ENCODE peak calls at places on chromosome 19, in nine cellular contexts. One of them, this sample, is unnamed.

GRCh38 chr19:510606-511100 is 3.4 kb downstream of the TPGS1 start:
- DNase-seq in activated naive CD8-positive, alpha-beta T cell treated with anti-CD3 and anti-CD28 coated beads, Interleukin-2, amount 50 U/mL, for 24 hours: peak; percentile 96
- DNase-seq in esophagus squamous epithelium: peak; percentile 40
- DNase-seq in hippocampal formation: peak; percentile 65
- DNase-seq in glutamatergic neuron: peak; percentile 95
- DNase-seq in progenitor cell of endocrine pancreas: peak; percentile 89
- DNase-seq in HS-5: no peak
- DNase-seq in RWPE2: no peak
- DNase-seq in body of pancreas: peak; percentile 73
- DNase-seq in this sample: peak; percentile 70

GRCh38 chr19:928471-929259 is 2.8 kb downstream of the ARID3A start:
- DNase-seq in activated naive CD8-positive, alpha-beta T cell treated with anti-CD3 and anti-CD28 coated beads, Interleukin-2, amount 50 U/mL, for 24 hours: no peak
- DNase-seq in esophagus squamous epithelium: no peak
- DNase-seq in hippocampal formation: no peak
- DNase-seq in glutamatergic neuron: no peak
- DNase-seq in progenitor cell of endocrine pancreas: no peak
- DNase-seq in HS-5: no peak
- DNase-seq in RWPE2: peak; percentile 44
- DNase-seq in body of pancreas: no peak
- DNase-seq in this sample: no peak

GRCh38 chr19:52669586-52669985 is 31.4 kb upstream of the ZNF83 start:
- DNase-seq in activated naive CD8-positive, alpha-beta T cell treated with anti-CD3 and anti-CD28 coated beads, Interleukin-2, amount 50 U/mL, for 24 hours: no peak
- DNase-seq in esophagus squamous epithelium: no peak
- DNase-seq in hippocampal formation: no peak
- DNase-seq in glutamatergic neuron: no peak
- DNase-seq in progenitor cell of endocrine pancreas: no peak
- DNase-seq in HS-5: no peak
- DNase-seq in RWPE2: no peak
- DNase-seq in body of pancreas: no peak
- DNase-seq in this sample: no peak

GRCh38 chr19:55340144-55340783 is 588 bp downstream of the KMT5C start:
- DNase-seq in activated naive CD8-positive, alpha-beta T cell treated with anti-CD3 and anti-CD28 coated beads, Interleukin-2, amount 50 U/mL, for 24 hours: peak; percentile 46
- DNase-seq in esophagus squamous epithelium: no peak
- DNase-seq in hippocampal formation: no peak
- DNase-seq in glutamatergic neuron: peak; percentile 54
- DNase-seq in progenitor cell of endocrine pancreas: peak; percentile 29
- DNase-seq in HS-5: no peak
- DNase-seq in RWPE2: no peak
- DNase-seq in body of pancreas: peak; percentile 38
- DNase-seq in this sample: no peak

GRCh38 chr19:44626067-44626624 is 12.8 kb downstream of the IGSF23 start:
- DNase-seq in activated naive CD8-positive, alpha-beta T cell treated with anti-CD3 and anti-CD28 coated beads, Interleukin-2, amount 50 U/mL, for 24 hours: no peak
- DNase-seq in esophagus squamous epithelium: no peak
- DNase-seq in hippocampal formation: no peak
- DNase-seq in glutamatergic neuron: no peak
- DNase-seq in progenitor cell of endocrine pancreas: no peak
- DNase-seq in HS-5: peak; percentile 99
- DNase-seq in RWPE2: peak; percentile 88
- DNase-seq in body of pancreas: peak; percentile 79
- DNase-seq in this sample: no peak

GRCh38 chr19:6270076-6270745 is 9.6 kb downstream of the MLLT1 start:
- DNase-seq in activated naive CD8-positive, alpha-beta T cell treated with anti-CD3 and anti-CD28 coated beads, Interleukin-2, amount 50 U/mL, for 24 hours: no peak
- DNase-seq in esophagus squamous epithelium: no peak
- DNase-seq in hippocampal formation: no peak
- DNase-seq in glutamatergic neuron: no peak
- DNase-seq in progenitor cell of endocrine pancreas: no peak
- DNase-seq in HS-5: no peak
- DNase-seq in RWPE2: no peak
- DNase-seq in body of pancreas: no peak
- DNase-seq in this sample: no peak

GRCh38 chr19:48544856-48545750 is 6.9 kb upstream of the SULT2B1 start:
- DNase-seq in activated naive CD8-positive, alpha-beta T cell treated with anti-CD3 and anti-CD28 coated beads, Interleukin-2, amount 50 U/mL, for 24 hours: no peak
- DNase-seq in esophagus squamous epithelium: no peak
- DNase-seq in hippocampal formation: no peak
- DNase-seq in glutamatergic neuron: peak; percentile 45
- DNase-seq in progenitor cell of endocrine pancreas: no peak
- DNase-seq in HS-5: no peak
- DNase-seq in RWPE2: no peak
- DNase-seq in body of pancreas: no peak
- DNase-seq in this sample: no peak

GRCh38 chr19:40312533-40312932 is 27.4 kb upstream of the AKT2 start:
- DNase-seq in activated naive CD8-positive, alpha-beta T cell treated with anti-CD3 and anti-CD28 coated beads, Interleukin-2, amount 50 U/mL, for 24 hours: no peak
- DNase-seq in esophagus squamous epithelium: no peak
- DNase-seq in hippocampal formation: no peak
- DNase-seq in glutamatergic neuron: no peak
- DNase-seq in progenitor cell of endocrine pancreas: no peak
- DNase-seq in HS-5: no peak
- DNase-seq in RWPE2: no peak
- DNase-seq in body of pancreas: no peak
- DNase-seq in this sample: no peak

GRCh38 chr19:30738047-30738446 is 365.9 kb downstream of the ZNF536 start:
- DNase-seq in activated naive CD8-positive, alpha-beta T cell treated with anti-CD3 and anti-CD28 coated beads, Interleukin-2, amount 50 U/mL, for 24 hours: no peak
- DNase-seq in esophagus squamous epithelium: no peak
- DNase-seq in hippocampal formation: no peak
- DNase-seq in glutamatergic neuron: no peak
- DNase-seq in progenitor cell of endocrine pancreas: no peak
- DNase-seq in HS-5: no peak
- DNase-seq in RWPE2: no peak
- DNase-seq in body of pancreas: no peak
- DNase-seq in this sample: no peak

GRCh38 chr19:38079926-38080380 is 144.1 kb downstream of the DPF1 start:
- DNase-seq in activated naive CD8-positive, alpha-beta T cell treated with anti-CD3 and anti-CD28 coated beads, Interleukin-2, amount 50 U/mL, for 24 hours: no peak
- DNase-seq in esophagus squamous epithelium: no peak
- DNase-seq in hippocampal formation: no peak
- DNase-seq in glutamatergic neuron: no peak
- DNase-seq in progenitor cell of endocrine pancreas: no peak
- DNase-seq in HS-5: peak; percentile 80
- DNase-seq in RWPE2: no peak
- DNase-seq in body of pancreas: peak; percentile 44
- DNase-seq in this sample: no peak